ENCODE peak calls at places on chromosomes 3 and 15, in four cellular contexts. T is K562, P is SK-N-SH, U is HepG2. R is an unnamed sample.

GRCh38 chr3:179463299-179463698 is 12.0 kb upstream of the GNB4 start:
- DNase-seq in T (no peak), U (no peak), P (no peak), R (no peak)

GRCh38 chr3:112010631-112011030 is 11.9 kb downstream of the TAGLN3 start:
- DNase-seq in T (no peak), P (no peak), U (no peak), R (no peak)

GRCh38 chr3:29759443-29760033 is 478.7 kb downstream of the RBMS3 start:
- DNase-seq in U (no peak), P (peak), T (no peak), R (no peak)

GRCh38 chr3:65854606-65855304 is 184.0 kb downstream of the MAGI1 start:
- DNase-seq in P (no peak), T (no peak), U (no peak), R (no peak)

GRCh38 chr3:40871411-40871810 is 327.9 kb upstream of the CTNNB1 start:
- DNase-seq in P (no peak), T (no peak), U (peak), R (peak)

GRCh38 chr3:23806322-23807160 is 786 bp downstream of the UBE2E1 start:
- DNase-seq in T (peak), U (no peak), P (peak), R (peak)

GRCh38 chr15:62559049-62559733 is 394.1 kb upstream of the C2CD4B start:
- DNase-seq in U (no peak), P (no peak), T (no peak), R (no peak)

GRCh38 chr15:76172782-76173181 is 113.0 kb downstream of the TMEM266 start:
- DNase-seq in P (no peak), U (no peak), T (no peak), R (no peak)

DNA sequence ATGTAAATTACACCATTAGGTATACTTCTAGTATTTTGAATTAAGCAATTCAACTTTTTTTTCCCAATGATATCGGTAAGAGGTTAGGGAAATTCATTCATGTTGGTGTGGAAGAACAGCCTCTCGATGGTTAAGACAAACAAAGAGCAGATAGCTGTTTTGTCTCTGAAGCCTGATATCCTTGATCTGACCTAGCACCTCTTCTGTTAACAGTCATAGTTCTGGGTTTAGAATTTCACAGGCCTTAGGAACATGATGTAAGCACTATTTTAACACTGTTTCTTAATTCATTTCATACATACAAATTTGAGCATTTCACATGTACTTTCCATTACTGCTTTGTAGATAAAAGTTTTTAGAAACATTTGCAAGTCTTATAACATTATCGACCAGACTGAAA is 367.5 kb upstream of the ZNF385D start:
- DNase-seq in P (no peak), T (no peak), U (no peak), R (no peak)
- TF ChIP-seq FOXJ3 in P (no peak), T (no peak), U (no peak), R (no peak)

GRCh38 chr15:86915811-86916331 is 836.2 kb downstream of the AGBL1 start:
- DNase-seq in U (peak), P (peak), T (peak), R (peak)
- TF ChIP-seq FOXJ3 in U (no peak), P (no peak), T (no peak), R (no peak)

DNA sequence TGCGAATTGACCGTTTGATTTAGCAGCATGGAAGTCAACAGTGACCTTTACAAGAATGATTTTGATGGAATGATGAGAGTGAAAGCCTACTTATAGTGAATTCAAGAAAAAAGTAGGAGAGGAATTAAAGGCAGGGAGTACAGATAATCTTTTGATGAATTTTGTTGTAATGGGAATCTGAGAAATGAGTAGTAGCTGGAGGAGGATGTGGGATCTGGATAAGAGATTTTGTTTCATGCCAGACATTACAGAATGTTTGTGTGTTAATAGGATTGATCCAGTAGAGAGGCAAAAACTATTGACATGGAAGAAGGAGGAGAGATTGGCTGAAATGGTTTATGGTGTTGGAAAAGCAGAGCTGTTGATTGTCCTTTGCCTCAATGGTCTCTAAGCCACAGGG is 17.4 kb upstream of the ZNF609 start:
- DNase-seq in T (no peak), U (no peak), P (no peak), R (no peak)
- TF ChIP-seq FOXJ3 in T (no peak), U (no peak), P (no peak), R (no peak)

DNA sequence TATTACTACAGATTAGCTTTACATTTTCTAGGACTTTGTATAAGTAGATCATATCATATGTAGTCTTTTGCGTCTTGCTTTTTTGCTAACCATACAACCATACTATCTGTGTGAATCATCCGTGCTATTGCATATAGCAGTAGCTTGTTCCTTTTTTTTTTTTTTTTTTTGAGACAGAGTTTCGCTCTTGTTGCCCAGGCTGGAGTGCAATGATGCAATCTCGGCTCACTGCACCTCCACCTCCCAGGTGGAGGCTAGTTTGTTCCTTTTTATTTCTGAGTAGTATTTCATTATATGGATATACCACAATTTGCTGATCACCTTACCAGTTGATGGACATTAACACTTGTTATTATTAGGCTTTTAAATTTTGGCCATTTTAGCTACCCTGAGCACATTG is 54.5 kb upstream of the TBL1XR1 start:
- DNase-seq in P (no peak), U (no peak), T (no peak), R (no peak)
- TF ChIP-seq FOXJ3 in P (no peak), U (no peak), T (no peak), R (no peak)

GRCh38 chr3:71503525-71504249 is 79.8 kb downstream of the FOXP1 start:
- DNase-seq in U (no peak), P (no peak), T (no peak), R (no peak)

GRCh38 chr3:71509024-71509423 is 74.5 kb downstream of the FOXP1 start:
- DNase-seq in T (no peak), U (no peak), P (no peak), R (no peak)

GRCh38 chr3:71500696-71501095 is 82.8 kb downstream of the FOXP1 start:
- DNase-seq in T (no peak), P (no peak), U (no peak), R (no peak)

GRCh38 chr3:71502066-71502465 is 81.5 kb downstream of the FOXP1 start:
- DNase-seq in T (no peak), P (no peak), U (no peak), R (no peak)

GRCh38 chr3:71504250-71505036 is 79.1 kb downstream of the FOXP1 start:
- DNase-seq in P (no peak), U (no peak), T (peak), R (no peak)
- TF ChIP-seq FOXJ3 in P (no peak), U (no peak), T (no peak), R (no peak)

DNA sequence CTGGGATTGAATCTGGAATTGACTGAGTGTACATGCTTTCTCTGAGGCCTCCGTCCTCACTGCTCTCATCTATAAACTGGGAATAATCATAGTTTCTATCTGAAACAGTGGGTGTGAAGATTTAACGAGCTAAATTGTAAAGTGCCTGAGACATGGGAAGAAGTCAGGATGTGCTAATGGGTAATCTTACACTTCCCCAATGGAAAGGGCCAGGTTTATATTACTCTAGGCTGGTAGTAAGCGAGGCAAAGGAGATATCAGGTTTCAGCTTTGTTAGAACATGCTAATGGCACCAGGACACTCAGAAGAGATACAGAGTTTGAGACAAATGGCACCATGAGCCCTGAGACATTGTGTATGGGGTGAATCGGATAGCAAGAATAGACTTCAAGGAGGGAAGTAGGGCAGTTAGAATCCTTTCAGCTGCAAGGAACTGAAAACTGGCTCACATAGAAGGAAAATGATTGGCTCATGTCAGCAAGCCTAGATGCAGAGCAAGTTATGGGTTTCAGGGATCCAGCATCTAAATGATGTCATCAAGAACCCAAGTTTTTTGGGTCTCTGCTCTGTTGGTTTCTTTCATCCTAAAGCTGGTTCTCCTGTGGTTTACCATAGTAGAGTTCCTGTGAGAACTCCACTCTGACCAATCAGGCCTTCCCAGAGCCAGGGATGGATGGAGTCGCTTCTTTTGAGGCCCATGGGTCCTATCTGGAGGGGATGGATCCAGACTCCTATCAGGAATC is 21.8 kb downstream of the FLNB start:
- DNase-seq in U (no peak), T (no peak), P (no peak), R (no peak)
- TF ChIP-seq FOXJ3 in U (no peak), T (no peak), P (no peak), R (no peak)

GRCh38 chr3:161369531-161369930 is 1.8 kb downstream of the SPTSSB start:
- DNase-seq in U (no peak), T (no peak), P (no peak), R (no peak)

GRCh38 chr3:161371441-161372320 is at the start of gene SPTSSB:
- DNase-seq in T (peak), P (peak), U (peak), R (peak)

DNA sequence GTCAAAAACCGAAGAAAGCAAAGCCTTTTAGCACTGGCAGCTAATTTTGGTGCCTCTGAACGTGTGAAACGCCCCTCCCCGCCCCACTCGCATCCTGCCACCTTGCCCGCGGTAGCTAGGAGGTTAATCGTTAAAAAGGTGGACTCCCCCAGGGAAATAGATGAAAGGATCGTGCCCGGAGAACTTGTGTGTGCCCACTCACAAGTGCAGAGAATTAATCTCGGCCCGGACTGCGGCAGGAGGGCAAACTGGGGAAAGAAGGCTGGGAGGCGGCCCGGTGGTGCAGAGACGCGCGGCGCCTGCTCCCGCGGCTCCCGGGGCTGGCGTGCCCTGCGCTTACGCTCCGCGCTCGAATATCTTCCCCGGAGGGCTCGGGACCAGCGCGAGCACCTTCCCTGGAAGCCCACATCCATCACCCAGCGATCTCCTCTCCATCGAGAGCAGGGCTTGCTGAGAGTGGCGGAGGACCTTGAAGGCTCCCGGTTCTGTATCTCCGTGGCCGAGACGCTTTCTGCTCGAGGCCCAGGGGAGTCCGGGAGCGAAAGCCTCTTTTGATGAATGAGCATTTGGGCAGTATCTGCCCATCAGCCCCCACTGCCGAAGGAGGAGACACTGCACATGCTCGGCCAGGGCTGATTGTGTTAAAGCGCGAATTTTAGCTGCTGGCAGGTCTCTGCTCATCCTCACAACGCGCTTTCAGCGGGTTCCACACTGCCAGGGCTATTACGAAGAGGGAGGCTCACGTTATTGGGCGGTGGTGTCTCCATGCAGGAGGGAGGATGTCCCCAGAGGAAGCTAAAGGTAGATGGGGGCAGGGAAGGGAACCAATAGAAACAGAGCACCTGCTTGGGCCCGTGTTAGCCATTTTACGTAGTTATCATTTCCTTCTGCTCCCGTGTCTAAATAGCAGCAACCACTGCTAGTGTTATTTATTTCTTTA is 1.3 kb upstream of the SPTSSB start:
- DNase-seq in P (peak), T (no peak), U (no peak), R (peak)
- TF ChIP-seq FOXJ3 in P (no peak), T (no peak), U (no peak), R (no peak)

GRCh38 chr3:184602406-184603155 is 41.0 kb downstream of the EPHB3 start:
- DNase-seq in T (no peak), P (peak), U (no peak), R (no peak)
- TF ChIP-seq FOXJ3 in T (no peak), P (no peak), U (no peak), R (no peak)

R was measured in WTC11.